ENCODE peak calls at places on chromosome 2, in nine cellular contexts. V, Q, Z, A, S, X, M, U and R are unnamed samples.

GRCh38 chr2:216492951-216493685 is 5.5 kb upstream of the RPL37A start:
- DNase-seq in V (no peak), U (peak; percentile 75), X (no peak), S (no peak), Q (peak; percentile 84), A (no peak), Z (no peak), M (no peak), R (no peak)

GRCh38 chr2:143885461-143885860 is 634.5 kb downstream of the ZEB2 start:
- DNase-seq in V (no peak), U (peak; percentile 75), S (no peak), A (no peak), Q (peak; percentile 4), Z (no peak), X (no peak), M (no peak), R (no peak)

GRCh38 chr2:120447122-120447785 is 101.3 kb downstream of the INHBB start:
- DNase-seq in U (no peak), X (no peak), A (no peak), M (no peak), Q (no peak), S (no peak), V (no peak), Z (no peak), R (no peak)

GRCh38 chr2:236828002-236828401 is 257.7 kb upstream of the COPS8 start:
- DNase-seq in Q (no peak), X (no peak), M (no peak), A (no peak), S (no peak), U (no peak), Z (no peak), V (no peak), R (no peak)

GRCh38 chr2:121902171-121902591 is 146.7 kb downstream of the TSN start:
- DNase-seq in S (no peak), Z (no peak), U (no peak), V (no peak), A (no peak), X (no peak), M (no peak), Q (no peak), R (no peak)

GRCh38 chr2:200394045-200394444 is 87.6 kb downstream of the SPATS2L start:
- DNase-seq in X (no peak), U (no peak), Q (no peak), A (no peak), Z (no peak), S (no peak), M (no peak), V (no peak), R (no peak)

GRCh38 chr2:140698736-140699135 is 1432.1 kb downstream of the LRP1B start:
- DNase-seq in A (no peak), M (no peak), Q (no peak), X (no peak), Z (no peak), U (peak; percentile 15), V (no peak), S (no peak), R (no peak)

GRCh38 chr2:70927138-70927537 is 8.6 kb upstream of the ATP6V1B1 start:
- DNase-seq in M (no peak), V (no peak), S (no peak), Q (no peak), Z (no peak), U (no peak), X (no peak), A (no peak), R (no peak)

GRCh38 chr2:143996974-143997373 is 522.9 kb downstream of the ZEB2 start:
- DNase-seq in X (no peak), S (no peak), U (no peak), A (no peak), M (no peak), V (no peak), Q (no peak), Z (no peak), R (no peak)

GRCh38 chr2:3958465-3958864 is 255.1 kb downstream of the DCDC2C start:
- DNase-seq in M (no peak), U (no peak), Z (no peak), V (no peak), A (no peak), X (no peak), S (no peak), Q (no peak), R (no peak)

GRCh38 chr2:101733257-101733993 is 35.9 kb downstream of the MAP4K4 start:
- DNase-seq in V (no peak), A (no peak), U (no peak), Q (no peak), M (no peak), Z (no peak), X (no peak), S (no peak), R (no peak)

GRCh38 chr2:50181212-50181611 is 850.7 kb downstream of the NRXN1 start:
- DNase-seq in A (no peak), V (no peak), M (no peak), U (peak; percentile 13), X (no peak), Z (no peak), Q (peak; percentile 0), S (no peak), R (no peak)

GRCh38 chr2:139230881-139231280 is 450.7 kb upstream of the NXPH2 start:
- DNase-seq in A (no peak), Z (no peak), S (no peak), Q (no peak), U (peak; percentile 57), X (no peak), V (no peak), M (no peak), R (no peak)

GRCh38 chr2:205267323-205267722 is 415.0 kb upstream of the NRP2 start:
- DNase-seq in U (no peak), X (no peak), Q (no peak), A (no peak), V (no peak), S (no peak), Z (no peak), M (no peak), R (no peak)

GRCh38 chr2:217924346-217924901 is 78.4 kb downstream of the TNS1 start:
- DNase-seq in Q (no peak), V (no peak), M (no peak), U (no peak), S (no peak), Z (no peak), A (no peak), X (no peak), R (no peak)

GRCh38 chr2:240247868-240248820 is 107.7 kb upstream of the OTOS start:
- DNase-seq in Q (no peak), Z (no peak), M (no peak), S (no peak), X (no peak), U (no peak), V (no peak), A (peak; percentile 6), R (no peak)

GRCh38 chr2:179860255-179861026 is 971 bp downstream of the ZNF385B start:
- DNase-seq in A (peak; percentile 27), V (no peak), S (no peak), Q (no peak), X (no peak), U (no peak), Z (no peak), M (no peak), R (no peak)

GRCh38 chr2:175948202-175948601 is 53.9 kb downstream of the LNPK start:
- DNase-seq in S (no peak), M (no peak), U (no peak), Z (no peak), V (no peak), X (no peak), A (no peak), Q (no peak), R (no peak)

GRCh38 chr2:112061840-112062239 is 6.8 kb downstream of the TMEM87B start:
- DNase-seq in Z (no peak), Q (no peak), A (no peak), X (no peak), M (no peak), U (no peak), S (no peak), V (no peak), R (no peak)

GRCh38 chr2:238924496-238925195 is 76.8 kb downstream of the TWIST2 start:
- DNase-seq in Z (no peak), S (no peak), U (no peak), V (peak; percentile 29), X (no peak), Q (no peak), M (no peak), A (no peak), R (no peak)

GRCh38 chr2:152098033-152098797 is 629 bp downstream of the CACNB4 start:
- DNase-seq in M (no peak), V (no peak), A (peak; percentile 63), S (no peak), Z (no peak), U (no peak), Q (no peak), X (no peak), R (peak; percentile 31)

GRCh38 chr2:38261569-38262513 is 115.2 kb downstream of the ATL2 start:
- DNase-seq in X (peak; percentile 37), V (no peak), Q (no peak), U (no peak), Z (no peak), M (no peak), A (peak; percentile 25), S (no peak), R (no peak)

GRCh38 chr2:18284331-18284730 is 276.1 kb downstream of the RDH14 start:
- DNase-seq in A (no peak), U (no peak), M (no peak), X (no peak), Q (no peak), V (no peak), S (no peak), Z (no peak), R (no peak)

GRCh38 chr2:164479460-164479859 is 141.8 kb downstream of the GRB14 start:
- DNase-seq in X (no peak), V (peak; percentile 71), Q (peak; percentile 60), Z (no peak), U (peak; percentile 51), S (no peak), A (no peak), M (no peak), R (peak; percentile 10)